ENCODE peak calls at places on chromosomes 13 and 19, in four cellular contexts. G, V, W and Z are unnamed samples.

GRCh38 chr13:59519776-59520175 is 644.0 kb downstream of the DIAPH3 start:
- DNase-seq in G (no peak), V (no peak), W (no peak), Z (no peak)

GRCh38 chr13:28048768-28049167 is 51.6 kb downstream of the FLT3 start:
- DNase-seq in G (no peak), W (no peak), V (no peak), Z (no peak)

GRCh38 chr19:2282062-2282861 is at the start of gene PEAK3:
- DNase-seq in W (peak), G (no peak), V (peak), Z (peak)

GRCh38 chr19:5128251-5128931 is 159.5 kb downstream of the KDM4B start:
- DNase-seq in W (peak), G (no peak), V (peak), Z (no peak)

GRCh38 chr19:4597975-4598671 is 38.6 kb upstream of the SEMA6B start:
- DNase-seq in G (no peak), V (peak), W (peak), Z (peak)

GRCh38 chr13:35957174-35957867 is 173.9 kb downstream of the DCLK1 start:
- DNase-seq in V (no peak), W (no peak), G (no peak), Z (no peak)

GRCh38 chr19:50718255-50719118 is 1.1 kb downstream of the SHANK1 start:
- DNase-seq in W (peak), V (no peak), G (no peak), Z (no peak)

GRCh38 chr13:43611631-43612416 is 174.9 kb downstream of the ENOX1 start:
- DNase-seq in G (no peak), V (no peak), W (no peak), Z (no peak)

GRCh38 chr13:69101841-69102240 is 1005.8 kb upstream of the ATXN8OS start:
- DNase-seq in V (no peak), W (no peak), G (no peak), Z (no peak)

GRCh38 chr13:40764587-40765403 is 6.2 kb downstream of the MRPS31 start:
- DNase-seq in V (no peak), W (no peak), G (no peak), Z (no peak)

GRCh38 chr13:25806304-25806974 is 245.4 kb downstream of the SHISA2 start:
- DNase-seq in V (no peak), W (no peak), G (peak), Z (no peak)

GRCh38 chr19:19606021-19606420 is 12.5 kb downstream of the PBX4 start:
- DNase-seq in G (no peak), W (no peak), V (no peak), Z (no peak)

GRCh38 chr19:17754634-17755532 is 3.6 kb downstream of the FCHO1 start:
- DNase-seq in W (no peak), G (peak), V (no peak), Z (no peak)

GRCh38 chr13:72194531-72194930 is 327.5 kb upstream of the DACH1 start:
- DNase-seq in G (no peak), V (no peak), W (no peak), Z (no peak)

GRCh38 chr13:49997935-49998334 is 1.1 kb downstream of the TRIM13 start:
- DNase-seq in W (no peak), G (no peak), V (no peak), Z (no peak)

GRCh38 chr13:113548778-113549621 is 35.6 kb upstream of the TFDP1 start:
- DNase-seq in W (peak), V (peak), G (no peak), Z (no peak)

GRCh38 chr19:40090256-40091204 is at the start of gene ZNF780A:
- DNase-seq in W (peak), V (peak), G (peak), Z (peak)

GRCh38 chr19:751501-752341 is 809 bp downstream of the MISP start:
- DNase-seq in W (peak), V (peak), G (no peak), Z (no peak)

GRCh38 chr19:49875801-49876421 is 1.2 kb downstream of the AKT1S1 start:
- DNase-seq in G (no peak), W (peak), V (peak), Z (peak)

GRCh38 chr13:39676315-39676876 is 20.9 kb downstream of the COG6 start:
- DNase-seq in G (no peak), W (peak), V (peak), Z (no peak)

GRCh38 chr13:99967884-99968520 is 3.6 kb downstream of the ZIC5 start:
- DNase-seq in G (no peak), V (no peak), W (peak), Z (peak)

GRCh38 chr13:26222523-26223046 is 471 bp upstream of the RNF6 start:
- DNase-seq in G (no peak), W (no peak), V (peak), Z (no peak)

GRCh38 chr19:30881281-30881680 is 468.0 kb downstream of the TSHZ3 start:
- DNase-seq in G (no peak), V (no peak), W (no peak), Z (no peak)

DNA sequence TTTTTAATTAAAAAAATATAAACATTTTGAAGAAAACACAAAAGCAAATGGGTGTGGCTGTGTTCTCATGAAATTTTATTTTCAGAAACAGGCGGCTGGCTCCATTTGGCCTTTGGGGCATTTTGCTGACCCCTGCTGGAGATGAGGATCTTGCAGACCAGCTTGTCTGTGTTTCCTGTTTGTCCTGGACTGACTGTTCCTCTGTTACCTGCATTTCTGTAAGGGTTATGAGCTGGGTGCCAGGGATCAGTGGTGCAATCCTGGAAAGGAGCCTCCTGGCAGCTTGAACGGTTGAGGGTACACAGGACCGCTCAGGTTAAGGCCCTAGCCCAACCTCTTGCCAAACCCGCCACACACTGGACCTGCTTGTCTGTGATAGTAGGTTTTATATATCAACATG is 49.9 kb downstream of the ZNF787 start:
- DNase-seq in G (no peak), V (peak), W (peak), Z (no peak)
- TF ChIP-seq CTCF in G (peak), V (peak), W (peak), Z (no peak)

DNA sequence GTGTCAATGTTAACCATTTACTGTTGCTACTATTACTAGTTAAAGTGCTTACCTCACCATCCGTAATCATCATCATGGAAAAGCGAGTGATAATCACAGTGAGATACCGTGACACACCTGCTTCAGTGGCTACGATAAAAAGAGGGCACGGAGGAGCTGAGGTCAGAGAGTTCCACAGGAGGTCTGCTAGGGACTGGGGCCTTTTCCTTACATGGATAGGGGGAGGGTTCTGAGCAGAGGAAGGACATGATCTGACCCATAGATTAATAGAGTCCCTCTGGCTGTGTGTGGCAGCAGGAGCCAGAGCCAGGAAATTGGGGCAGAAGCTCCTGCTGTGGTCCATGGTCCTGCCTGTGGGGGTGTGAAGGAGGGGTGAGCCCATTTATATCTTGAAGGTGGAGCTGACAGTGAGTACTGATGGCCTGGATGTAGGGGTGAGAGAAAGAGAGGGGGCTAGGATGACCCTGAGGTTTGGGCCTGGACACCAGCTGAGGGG is 136.7 kb downstream of the SIPA1L3 start:
- DNase-seq in W (no peak), V (no peak), G (no peak), Z (no peak)
- TF ChIP-seq USF2 in W (no peak), V (no peak), G (no peak), Z (no peak)

DNA sequence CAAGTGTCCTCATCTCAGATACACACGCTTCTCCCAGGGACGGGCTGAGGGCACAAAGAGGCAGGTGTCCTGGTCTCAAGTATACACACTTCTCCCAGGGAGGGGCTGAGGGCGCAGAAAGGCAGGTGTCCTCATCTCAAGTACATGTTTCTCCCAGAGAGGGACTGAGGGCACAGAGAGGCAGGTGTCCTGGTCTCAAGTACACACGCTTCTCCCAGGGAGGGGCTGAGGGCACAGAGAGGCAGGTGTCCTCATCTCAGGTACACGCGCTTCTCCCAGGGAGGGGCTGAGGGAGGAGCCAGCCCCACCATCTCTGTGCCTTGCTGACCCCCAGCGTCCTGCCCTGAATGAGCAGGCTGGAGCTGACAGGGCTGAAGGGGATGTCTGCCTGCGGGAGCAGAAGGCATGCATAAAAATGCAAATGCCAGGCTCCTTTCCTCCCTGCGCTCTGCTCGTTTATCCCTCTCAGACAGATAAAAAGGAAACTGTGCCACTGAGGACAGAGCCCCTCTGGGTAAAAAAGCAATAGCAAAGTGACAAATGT is 96.1 kb upstream of the UQCRFS1 start:
- DNase-seq in V (no peak), G (no peak), W (no peak), Z (peak)
- TF ChIP-seq USF1 in V (no peak), G (no peak), W (no peak), Z (no peak)

GRCh38 chr19:46076951-46077814 is 36.4 kb upstream of the IGFL4 start:
- DNase-seq in W (peak), V (peak), G (no peak), Z (peak)
- TF ChIP-seq CTCF in W (peak), V (peak), G (peak), Z (peak)

DNA sequence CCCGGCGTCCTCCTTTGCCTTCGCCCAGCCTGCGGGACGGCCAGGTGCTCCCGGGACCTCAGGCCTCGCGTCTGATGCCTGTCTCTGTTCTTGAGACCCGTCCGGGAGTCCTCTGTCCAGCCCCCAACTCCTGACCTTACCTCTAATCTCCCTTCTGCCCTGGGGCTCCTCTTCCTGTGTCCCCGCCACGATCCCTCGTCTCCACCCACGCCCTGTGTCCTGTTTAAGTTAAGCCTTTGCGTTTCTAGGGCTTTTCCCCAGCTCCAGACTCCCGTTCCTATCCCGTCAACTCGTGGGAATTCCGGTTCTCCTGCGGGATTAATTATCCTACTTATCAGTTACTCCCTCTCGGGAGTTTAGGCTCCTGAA is 686 bp downstream of the LENG8 start:
- DNase-seq in G (no peak), V (no peak), W (no peak), Z (no peak)
- TF ChIP-seq USF2 in G (no peak), V (no peak), W (no peak), Z (no peak)

GRCh38 chr13:98797456-98797855 is 45.0 kb upstream of the SLC15A1 start:
- DNase-seq in G (no peak), V (no peak), W (no peak), Z (no peak)
- TF ChIP-seq USF1 in G (no peak), V (no peak), W (no peak), Z (no peak)